ENCODE peak calls at places on chromosomes 3 and 15, in six cellular contexts. Z, L, P, V, Q and H are unnamed samples.

GRCh38 chr3:120170223-120170622 is 76.0 kb upstream of the GSK3B start:
- DNase-seq in Z (peak; percentile 84), L (no peak), P (peak; percentile 92), V (peak; percentile 47), Q (no peak), H (peak; percentile 67)

GRCh38 chr15:86021281-86022264 is 58.1 kb upstream of the AGBL1 start:
- DNase-seq in Z (peak; percentile 23), L (no peak), P (peak; percentile 4), V (no peak), Q (no peak), H (peak; percentile 26)

GRCh38 chr15:77974098-77974414 is 103.5 kb downstream of the TBC1D2B start:
- DNase-seq in Z (peak; percentile 77), L (peak; percentile 9), P (peak; percentile 50), V (no peak), Q (no peak), H (peak; percentile 46)

GRCh38 chr3:16338999-16339398 is 74.0 kb downstream of the OXNAD1 start:
- DNase-seq in Z (peak; percentile 99), L (no peak), P (peak; percentile 98), V (peak; percentile 87), Q (no peak), H (peak; percentile 50)

GRCh38 chr3:185350841-185351240 is 12.1 kb upstream of the MAP3K13 start:
- DNase-seq in Z (no peak), L (no peak), P (no peak), V (no peak), Q (no peak), H (no peak)

GRCh38 chr15:74036271-74037170 is 42.0 kb downstream of the PML start:
- DNase-seq in Z (peak; percentile 73), L (peak; percentile 37), P (peak; percentile 73), V (no peak), Q (no peak), H (peak; percentile 49)

GRCh38 chr15:56737791-56738190 is 4.5 kb upstream of the ZNF280D start:
- DNase-seq in Z (no peak), L (no peak), P (no peak), V (no peak), Q (no peak), H (no peak)

GRCh38 chr15:75594276-75594675 is 15.2 kb upstream of the PTPN9 start:
- DNase-seq in Z (no peak), L (no peak), P (peak; percentile 39), V (no peak), Q (no peak), H (no peak)

GRCh38 chr15:50390549-50391264 is 33.5 kb upstream of the USP8 start:
- DNase-seq in Z (no peak), L (no peak), P (no peak), V (no peak), Q (no peak), H (no peak)

GRCh38 chr3:151537751-151538150 is 76.9 kb upstream of the IGSF10 start:
- DNase-seq in Z (peak; percentile 55), L (peak; percentile 24), P (peak; percentile 39), V (no peak), Q (no peak), H (no peak)

GRCh38 chr15:26561994-26562730 is 210.7 kb downstream of the GABRB3 start:
- DNase-seq in Z (no peak), L (no peak), P (no peak), V (no peak), Q (no peak), H (no peak)

GRCh38 chr15:41207687-41208448 is 22.7 kb downstream of the EXD1 start:
- DNase-seq in Z (peak; percentile 38), L (no peak), P (peak; percentile 70), V (no peak), Q (no peak), H (peak; percentile 24)

GRCh38 chr3:107685383-107685782 is 162.6 kb downstream of the BBX start:
- DNase-seq in Z (no peak), L (no peak), P (no peak), V (no peak), Q (no peak), H (no peak)